ENCODE peak calls at places on chromosomes 3 and 15, in six cellular contexts. K is GM23338, N is mesendoderm, G is Panc1, S is psoas muscle, D is ovary. P is an unnamed sample.

GRCh38 chr3:38177175-38177574 is 11.8 kb downstream of the OXSR1 start:
- DNase-seq in K (no peak), N (no peak), G (no peak), S (no peak), D (no peak), P (no peak)

GRCh38 chr3:56998081-56998529 is 62.4 kb upstream of the SPATA12 start:
- DNase-seq in K (no peak), N (no peak), G (no peak), S (no peak), D (no peak), P (no peak)

GRCh38 chr3:46946856-46947544 is 29.5 kb downstream of the CCDC12 start:
- DNase-seq in K (no peak), N (no peak), G (no peak), S (peak; percentile 51), D (no peak), P (peak; percentile 55)

GRCh38 chr3:198030125-198030524 is 70.1 kb downstream of the LMLN start:
- DNase-seq in K (no peak), N (no peak), G (no peak), S (no peak), D (no peak), P (no peak)

GRCh38 chr3:165742351-165742750 is 94.9 kb downstream of the BCHE start:
- DNase-seq in K (no peak), N (no peak), G (no peak), S (no peak), D (no peak), P (peak; percentile 25)

GRCh38 chr3:152385761-152386160 is 117.0 kb downstream of the MBNL1 start:
- DNase-seq in K (peak; percentile 43), N (peak; percentile 14), G (no peak), S (no peak), D (no peak), P (peak; percentile 71)

GRCh38 chr15:90650117-90650955 is 66.8 kb upstream of the BLM start:
- DNase-seq in K (no peak), N (peak; percentile 26), G (no peak), S (no peak), D (no peak), P (no peak)

GRCh38 chr3:140585828-140586227 is 92.0 kb upstream of the TRIM42 start:
- DNase-seq in K (no peak), N (no peak), G (no peak), S (no peak), D (no peak), P (peak; percentile 22)

GRCh38 chr3:111246967-111247760 is 175.5 kb downstream of the NECTIN3 start:
- DNase-seq in K (no peak), N (peak; percentile 8), G (no peak), S (no peak), D (no peak), P (peak; percentile 65)

GRCh38 chr15:100879461-100880138 is at the start of gene ALDH1A3:
- DNase-seq in K (peak; percentile 56), N (no peak), G (no peak), S (peak; percentile 73), D (no peak), P (no peak)

GRCh38 chr3:124776856-124777255 is 46.6 kb downstream of the UMPS start:
- DNase-seq in K (no peak), N (no peak), G (no peak), S (no peak), D (no peak), P (no peak)

GRCh38 chr3:66582721-66583141 is 81.9 kb upstream of the LRIG1 start:
- DNase-seq in K (no peak), N (no peak), G (no peak), S (peak; percentile 20), D (no peak), P (no peak)

GRCh38 chr3:186854954-186855353 is 12.4 kb downstream of the ADIPOQ start:
- DNase-seq in K (no peak), N (no peak), G (no peak), S (no peak), D (no peak), P (no peak)

GRCh38 chr3:128487813-128488635 is 5.0 kb downstream of the GATA2 start:
- DNase-seq in K (peak; percentile 97), N (peak; percentile 94), G (no peak), S (peak; percentile 84), D (peak; percentile 75), P (no peak)
- H3K27ac ChIP-seq in K (no peak overlapping the region), N (no peak overlapping the region), G (peak overlapping the region; percentile 97), S (peak overlapping the region; percentile 68), D (peak overlapping the region; percentile 8), P (no peak overlapping the region)

DNA sequence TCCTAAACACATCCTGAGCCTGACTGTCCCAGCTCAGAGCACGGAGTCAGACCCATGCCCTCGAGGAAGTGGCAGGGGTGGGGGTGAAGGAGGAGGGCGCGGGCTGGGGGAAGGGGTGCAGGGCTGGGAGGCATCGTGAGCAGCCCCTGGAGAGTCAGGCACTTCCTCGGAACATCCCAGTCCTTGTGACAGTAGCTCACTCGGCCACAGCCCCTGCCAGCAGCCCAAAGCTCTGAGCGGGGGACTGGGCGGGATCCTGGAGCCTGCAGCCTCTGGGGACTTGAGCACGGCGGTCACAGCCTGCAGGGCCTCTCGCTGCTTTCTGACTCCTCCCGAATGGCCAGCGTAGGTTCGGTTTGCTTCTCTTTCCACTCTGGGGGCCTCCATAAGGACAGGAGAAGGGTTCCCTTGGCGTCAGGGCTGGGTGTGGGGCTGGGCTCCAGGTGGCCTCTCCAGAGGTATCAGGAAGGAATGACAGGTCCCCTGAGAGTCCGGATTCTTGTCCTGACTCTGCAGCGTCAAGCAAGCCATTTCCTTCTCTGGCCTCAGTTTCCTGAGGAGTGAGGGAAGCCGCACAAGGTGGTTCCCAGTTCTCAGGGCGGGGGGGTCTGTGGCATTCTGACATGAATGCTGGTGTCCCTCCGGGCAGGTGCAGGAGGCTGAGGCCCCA is 20.9 kb downstream of the PSTPIP1 start:
- DNase-seq in K (no peak), N (no peak), G (no peak), S (peak; percentile 16), D (no peak), P (no peak)
- H3K4me1 ChIP-seq in K (no peaks in the 10 kb centered on the region), N (no peaks in the 10 kb centered on the region), G (no peaks in the 10 kb centered on the region), S (no peaks in the 10 kb centered on the region), D (peaks cover 2% of the 10 kb centered on the region), P (no peaks in the 10 kb centered on the region)

DNA sequence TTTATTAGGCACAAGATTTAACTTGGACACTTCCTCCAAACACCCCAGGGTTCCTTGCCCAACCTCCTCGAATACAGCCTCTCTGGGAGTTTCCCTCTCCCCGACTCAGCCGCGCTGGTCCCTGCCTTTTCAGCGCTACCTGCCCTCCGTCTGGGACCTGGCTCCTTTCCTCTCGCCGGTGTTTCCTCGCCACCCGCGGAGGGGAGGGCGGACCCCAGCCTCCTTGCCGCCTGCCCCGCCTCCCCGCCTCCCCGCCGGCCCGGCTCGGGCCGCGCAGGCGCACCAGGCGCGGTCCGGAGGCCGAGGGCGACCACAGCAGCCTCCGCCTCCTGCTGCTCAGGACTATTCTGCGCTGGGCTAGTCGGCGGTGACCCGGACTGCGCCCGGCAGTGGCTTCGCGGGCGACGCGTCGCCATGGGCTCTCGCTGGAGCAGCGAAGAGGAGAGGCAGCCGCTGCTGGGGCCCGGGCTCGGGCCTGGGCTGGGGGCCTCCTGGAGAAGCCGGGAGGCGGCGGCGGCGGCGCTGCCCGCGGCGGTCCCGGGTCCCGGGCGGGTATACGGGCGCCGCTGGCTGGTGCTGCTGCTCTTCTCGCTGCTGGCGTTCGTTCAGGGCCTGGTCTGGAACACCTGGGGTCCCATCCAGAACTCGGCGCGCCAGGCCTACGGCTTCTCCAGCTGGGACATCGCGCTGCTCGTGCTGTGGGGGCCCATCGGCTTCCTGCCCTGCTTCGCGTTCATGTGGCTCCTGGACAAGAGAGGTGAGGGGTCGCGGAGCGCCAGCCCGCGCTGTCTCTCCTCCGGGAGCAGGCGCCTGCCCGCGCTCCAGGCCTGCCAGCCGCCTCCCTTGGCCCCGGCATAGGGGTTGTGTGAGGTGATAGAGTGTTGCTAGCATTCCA is at the start of gene SLC49A4:
- DNase-seq in K (peak; percentile 89), N (peak; percentile 94), G (peak; percentile 20), S (peak; percentile 81), D (peak; percentile 83), P (peak; percentile 83)
- H3K27ac ChIP-seq in K (peak within 1 kb of the TSS; percentile 90), N (peak within 1 kb of the TSS; percentile 94), G (peak within 1 kb of the TSS; percentile 91), S (peak within 1 kb of the TSS; percentile 99), D (peak within 1 kb of the TSS; percentile 93), P (peak within 1 kb of the TSS; percentile 95)

DNA sequence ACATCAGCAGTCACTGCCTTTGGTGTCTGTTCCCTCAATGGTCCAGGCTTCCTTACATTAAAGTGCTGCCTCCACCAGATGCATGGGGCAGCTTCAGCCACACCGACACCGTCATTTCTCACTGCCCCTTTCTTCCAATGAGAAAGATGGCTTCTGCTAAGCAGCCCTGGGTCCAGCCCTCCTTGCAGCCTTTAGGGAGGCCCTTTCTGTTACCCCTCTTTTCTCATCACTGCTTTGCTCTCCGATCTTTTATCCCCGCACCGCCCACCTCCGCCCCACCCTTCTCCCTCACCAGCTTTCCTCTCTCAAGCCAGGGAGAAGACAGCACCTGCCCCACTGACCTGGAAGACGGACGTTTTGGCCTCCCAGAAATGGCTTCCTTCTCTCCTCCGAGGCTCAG is 28.2 kb upstream of the CXCR6 start:
- DNase-seq in K (no peak), N (no peak), G (no peak), S (no peak), D (no peak), P (no peak)
- H3K4me1 ChIP-seq in K (no peaks in the 10 kb centered on the region), N (no peaks in the 10 kb centered on the region), G (no peaks in the 10 kb centered on the region), S (no peaks in the 10 kb centered on the region), D (no peaks in the 10 kb centered on the region), P (no peaks in the 10 kb centered on the region)

GRCh38 chr3:112407888-112408702 is 75.1 kb downstream of the CD200 start:
- DNase-seq in K (no peak), N (no peak), G (no peak), S (no peak), D (no peak), P (no peak)

GRCh38 chr3:112405845-112406244 is 72.9 kb downstream of the CD200 start:
- DNase-seq in K (no peak), N (peak; percentile 16), G (no peak), S (no peak), D (no peak), P (no peak)

GRCh38 chr3:112411425-112411824 is 78.5 kb downstream of the CD200 start:
- DNase-seq in K (no peak), N (peak; percentile 40), G (no peak), S (no peak), D (no peak), P (no peak)

GRCh38 chr3:112409061-112409460 is 76.1 kb downstream of the CD200 start:
- DNase-seq in K (no peak), N (no peak), G (no peak), S (no peak), D (no peak), P (no peak)

GRCh38 chr3:112407214-112407887 is 74.4 kb downstream of the CD200 start:
- DNase-seq in K (no peak), N (no peak), G (no peak), S (no peak), D (no peak), P (no peak)
- H3K27ac ChIP-seq in K (no peak overlapping the region), N (no peak overlapping the region), G (no peak overlapping the region), S (no peak overlapping the region), D (no peak overlapping the region), P (peak overlapping the region; percentile 10)